ENCODE peak calls at places on chromosomes 2 and 18, in eight cellular contexts. P is fibroblast of lung, B is upper lobe of right lung, E is SJSA1, O is fibroblast of mammary gland, J is foreskin fibroblast, I is HL-60, N is bronchial epithelial cell. V is an unnamed sample.

GRCh38 chr2:170685591-170685990 is 29.5 kb upstream of the SP5 start:
- DNase-seq in P (no peak), B (no peak), E (no peak), O (no peak), J (no peak), I (no peak), N (no peak), V (no peak)

GRCh38 chr2:224126001-224126400 is 86.9 kb upstream of the SERPINE2 start:
- DNase-seq in P (no peak), B (no peak), E (no peak), O (no peak), J (peak; percentile 42), I (no peak), N (no peak), V (no peak)

GRCh38 chr18:22613788-22614187 is 196.1 kb upstream of the CTAGE1 start:
- DNase-seq in P (no peak), B (no peak), E (no peak), O (no peak), J (peak; percentile 19), I (no peak), N (peak; percentile 72), V (peak; percentile 39)

GRCh38 chr2:84687498-84688149 is 171.3 kb downstream of the DNAH6 start:
- DNase-seq in P (no peak), B (no peak), E (no peak), O (no peak), J (no peak), I (no peak), N (no peak), V (no peak)

GRCh38 chr2:109647636-109648035 is 33.5 kb downstream of the SOWAHC start:
- DNase-seq in P (no peak), B (no peak), E (no peak), O (no peak), J (peak; percentile 73), I (no peak), N (peak; percentile 23), V (peak; percentile 44)

GRCh38 chr2:18500333-18500732 is 60.1 kb downstream of the RDH14 start:
- DNase-seq in P (peak; percentile 85), B (no peak), E (no peak), O (peak; percentile 97), J (peak; percentile 53), I (no peak), N (peak; percentile 78), V (no peak)

GRCh38 chr2:127106457-127106997 is 427 bp downstream of the BIN1 start:
- DNase-seq in P (no peak), B (peak; percentile 73), E (peak; percentile 61), O (no peak), J (no peak), I (no peak), N (no peak), V (no peak)

GRCh38 chr2:29113891-29114321 is 1.3 kb upstream of the CLIP4 start:
- DNase-seq in P (peak; percentile 88), B (peak; percentile 76), E (peak; percentile 67), O (peak; percentile 70), J (peak; percentile 95), I (peak; percentile 23), N (peak; percentile 85), V (peak; percentile 32)

DNA sequence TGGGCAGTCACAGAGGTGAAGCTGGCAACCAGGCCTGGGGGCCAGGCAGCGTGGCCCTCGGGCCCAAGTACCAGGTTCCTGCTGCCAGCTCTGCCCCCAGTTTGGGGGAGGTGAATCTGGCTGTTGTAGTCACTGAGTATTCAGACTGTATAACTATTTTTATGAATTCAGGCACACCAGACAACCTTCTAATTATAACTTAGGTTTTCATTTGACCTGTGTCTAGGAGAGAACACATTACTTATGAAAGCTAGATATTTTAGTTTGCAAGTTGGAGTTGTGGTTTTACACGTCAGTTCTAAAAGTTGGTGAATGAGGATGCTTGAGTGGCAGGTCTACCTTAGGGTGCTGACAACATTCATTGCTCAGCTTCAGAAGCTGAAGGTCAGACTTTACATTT is 71.7 kb downstream of the LIMS1 start:
- DNase-seq in P (no peak), B (no peak), E (no peak), O (no peak), J (no peak), I (no peak), N (no peak), V (no peak)
- H3K4me3 ChIP-seq in P (no peak overlapping the region), B (no peak overlapping the region), E (no peak overlapping the region), O (no peak overlapping the region), J (no peak overlapping the region), I (no peak overlapping the region), N (no peak overlapping the region), V (no peak overlapping the region)

GRCh38 chr2:168174761-168175160 is 72.6 kb downstream of the STK39 start:
- DNase-seq in P (no peak), B (no peak), E (no peak), O (no peak), J (no peak), I (peak; percentile 15), N (no peak), V (no peak)
- H3K4me3 ChIP-seq in P (no peak overlapping the region), B (no peak overlapping the region), E (no peak overlapping the region), O (no peak overlapping the region), J (no peak overlapping the region), I (no peak overlapping the region), N (no peak overlapping the region), V (no peak overlapping the region)

GRCh38 chr2:32504877-32505478 is 122.9 kb upstream of the TTC27 start:
- DNase-seq in P (no peak), B (no peak), E (no peak), O (no peak), J (no peak), I (no peak), N (no peak), V (no peak)
- H3K4me3 ChIP-seq in P (no peak overlapping the region), B (no peak overlapping the region), E (no peak overlapping the region), O (no peak overlapping the region), J (no peak overlapping the region), I (no peak overlapping the region), N (no peak overlapping the region), V (no peak overlapping the region)

GRCh38 chr2:86442642-86443005 is 1.5 kb downstream of the KDM3A start:
- DNase-seq in P (peak; percentile 94), B (peak; percentile 74), E (peak; percentile 68), O (peak; percentile 91), J (peak; percentile 93), I (peak; percentile 81), N (peak; percentile 93), V (peak; percentile 77)

GRCh38 chr2:86441789-86442641 is 844 bp downstream of the KDM3A start:
- DNase-seq in P (peak; percentile 61), B (peak; percentile 81), E (peak; percentile 69), O (peak; percentile 44), J (peak; percentile 74), I (peak; percentile 81), N (peak; percentile 34), V (no peak)

GRCh38 chr2:86445436-86445835 is 4.3 kb downstream of the KDM3A start:
- DNase-seq in P (no peak), B (no peak), E (no peak), O (no peak), J (no peak), I (no peak), N (no peak), V (no peak)

GRCh38 chr2:86443601-86444000 is 2.4 kb downstream of the KDM3A start:
- DNase-seq in P (no peak), B (no peak), E (no peak), O (no peak), J (no peak), I (no peak), N (no peak), V (no peak)

DNA sequence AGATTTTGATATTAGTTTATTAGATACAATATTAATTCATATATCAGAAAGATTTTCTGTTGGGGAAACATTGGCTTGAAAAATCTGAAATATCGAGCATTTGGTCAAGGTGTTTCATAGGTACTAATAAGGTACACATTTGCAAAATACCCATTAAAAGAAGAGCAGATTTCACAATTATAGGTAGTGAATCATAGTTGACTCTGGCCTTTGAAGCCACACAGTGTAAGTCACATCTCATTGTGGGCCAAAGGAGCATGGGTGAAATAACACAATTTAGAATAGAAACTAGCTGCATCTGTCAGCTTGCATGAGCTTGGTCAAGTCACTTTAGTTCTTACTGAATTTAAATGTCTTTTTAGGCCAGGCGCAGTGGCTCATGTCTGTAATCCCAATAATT is 4.9 kb downstream of the KDM3A start:
- DNase-seq in P (no peak), B (no peak), E (no peak), O (peak; percentile 34), J (peak; percentile 30), I (no peak), N (peak; percentile 61), V (no peak)
- H3K4me3 ChIP-seq in P (no peak overlapping the region), B (no peak overlapping the region), E (no peak overlapping the region), O (no peak overlapping the region), J (no peak overlapping the region), I (no peak overlapping the region), N (no peak overlapping the region), V (no peak overlapping the region)